ENCODE peak calls at places on chromosomes 13 and 19, in ten cellular contexts. C is cardiac muscle cell; V is K562; J is left ventricle myocardium inferior; P is stomach; Q is CD4-positive, alpha-beta memory T cell; H is CD8-positive, alpha-beta memory T cell; G is aorta; D is right cardiac atrium; S is adipocyte. I is an unnamed sample.

GRCh38 chr13:52455677-52456041 is 381 bp downstream of the CKAP2 start:
- DNase-seq in P (peak; percentile 65), J (peak; percentile 65), H (no peak), V (peak; percentile 68), G (peak; percentile 83), C (peak; percentile 92), D (peak; percentile 73), S (peak; percentile 90), Q (peak; percentile 75), I (peak; percentile 84)

GRCh38 chr13:57996717-57997116 is 365.2 kb downstream of the PCDH17 start:
- DNase-seq in H (no peak), G (no peak), C (no peak), D (no peak), S (no peak), J (no peak), V (no peak), P (no peak), Q (no peak), I (no peak)

GRCh38 chr13:89205856-89206255 is 1534.7 kb downstream of the SLITRK5 start:
- DNase-seq in S (no peak), V (no peak), C (peak; percentile 1), D (no peak), J (no peak), P (no peak), H (no peak), Q (no peak), G (no peak), I (no peak)

GRCh38 chr19:49335071-49335783 is at the start of gene CD37:
- DNase-seq in D (no peak), C (no peak), V (peak; percentile 40), P (peak; percentile 33), J (no peak), Q (peak; percentile 59), H (peak; percentile 55), G (peak; percentile 58), S (no peak), I (peak; percentile 84)

GRCh38 chr19:18069383-18069782 is 17.4 kb downstream of the IL12RB1 start:
- DNase-seq in V (no peak), Q (no peak), J (no peak), D (no peak), C (no peak), S (no peak), P (no peak), H (no peak), G (no peak), I (no peak)

GRCh38 chr19:55405638-55406037 is 1.9 kb downstream of the UBE2S start:
- DNase-seq in J (no peak), P (no peak), Q (no peak), H (no peak), G (no peak), C (no peak), S (no peak), D (no peak), V (no peak), I (no peak)

GRCh38 chr19:3682741-3683404 is 17.4 kb downstream of the PIP5K1C start:
- DNase-seq in Q (no peak), P (no peak), C (no peak), H (no peak), J (no peak), G (peak; percentile 53), V (peak; percentile 72), D (peak; percentile 54), S (no peak), I (no peak)

GRCh38 chr19:6210721-6211600 is 68.8 kb downstream of the MLLT1 start:
- DNase-seq in V (no peak), Q (no peak), H (no peak), G (peak; percentile 44), C (no peak), P (no peak), S (no peak), J (no peak), D (no peak), I (no peak)

GRCh38 chr19:46460981-46461380 is 10.4 kb downstream of the PNMA8A start:
- DNase-seq in H (no peak), C (no peak), D (no peak), J (no peak), S (no peak), V (no peak), G (no peak), Q (no peak), P (no peak), I (no peak)

GRCh38 chr19:12840091-12841079 is 2.1 kb downstream of the MAST1 start:
- DNase-seq in P (peak; percentile 71), J (peak; percentile 25), V (peak; percentile 95), S (peak; percentile 49), H (peak; percentile 18), G (no peak), Q (no peak), D (peak; percentile 52), C (peak; percentile 92), I (no peak)

GRCh38 chr19:55369651-55370304 is 485 bp downstream of the IL11 start:
- DNase-seq in D (no peak), J (no peak), S (peak; percentile 83), G (peak; percentile 47), P (no peak), V (peak; percentile 91), C (peak; percentile 48), H (peak; percentile 31), Q (no peak), I (peak; percentile 40)

GRCh38 chr19:16899566-16900075 is 10.8 kb downstream of the F2RL3 start:
- DNase-seq in S (peak; percentile 51), G (peak; percentile 70), Q (peak; percentile 23), V (peak; percentile 65), D (no peak), P (peak; percentile 46), C (peak; percentile 62), H (no peak), J (no peak), I (no peak)

DNA sequence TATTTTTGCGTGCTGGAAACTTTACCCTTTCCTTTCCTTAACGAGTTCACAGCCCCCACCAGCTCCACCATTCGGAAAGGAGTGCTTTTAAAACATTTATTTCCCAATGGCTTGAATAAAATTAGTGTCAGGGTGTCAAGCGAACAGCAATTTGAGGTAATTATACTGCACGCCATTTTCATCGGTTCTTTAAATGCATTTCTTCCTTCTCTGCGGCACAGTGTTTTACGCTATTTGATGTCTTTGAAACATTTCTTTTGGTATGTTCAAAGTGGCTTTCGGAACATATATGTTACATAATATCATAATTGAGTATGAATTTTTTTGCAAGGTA is 319 bp upstream of the SLITRK1 start:
- DNase-seq in J (no peak), H (no peak), S (no peak), G (no peak), D (no peak), P (no peak), Q (no peak), V (no peak), C (no peak), I (no peak)
- H3K27me3 ChIP-seq in J (peaks cover 86% of the 10 kb centered on the region), H (peaks cover 14% of the 10 kb centered on the region), S (peaks cover 48% of the 10 kb centered on the region), G (no peaks in the 10 kb centered on the region), D (no peaks in the 10 kb centered on the region), P (peaks cover 64% of the 10 kb centered on the region), Q (peaks cover 5% of the 10 kb centered on the region), V (no peaks in the 10 kb centered on the region), C (peaks cover 81% of the 10 kb centered on the region), I (peaks cover 2% of the 10 kb centered on the region)

GRCh38 chr13:71879945-71880344 is 12.9 kb upstream of the DACH1 start:
- DNase-seq in S (no peak), H (no peak), P (no peak), C (no peak), D (no peak), Q (no peak), J (no peak), G (no peak), V (no peak), I (no peak)

GRCh38 chr13:71879129-71879535 is 12.1 kb upstream of the DACH1 start:
- DNase-seq in G (no peak), C (peak; percentile 59), H (no peak), S (peak; percentile 30), J (no peak), D (no peak), V (no peak), P (no peak), Q (no peak), I (no peak)

GRCh38 chr13:71886880-71887279 is 19.9 kb upstream of the DACH1 start:
- DNase-seq in V (no peak), J (no peak), Q (no peak), C (no peak), P (no peak), H (no peak), S (no peak), D (no peak), G (no peak), I (no peak)

GRCh38 chr13:71880753-71881541 is 13.9 kb upstream of the DACH1 start:
- DNase-seq in P (no peak), J (no peak), Q (no peak), H (no peak), D (no peak), C (no peak), S (no peak), G (no peak), V (no peak), I (no peak)

DNA sequence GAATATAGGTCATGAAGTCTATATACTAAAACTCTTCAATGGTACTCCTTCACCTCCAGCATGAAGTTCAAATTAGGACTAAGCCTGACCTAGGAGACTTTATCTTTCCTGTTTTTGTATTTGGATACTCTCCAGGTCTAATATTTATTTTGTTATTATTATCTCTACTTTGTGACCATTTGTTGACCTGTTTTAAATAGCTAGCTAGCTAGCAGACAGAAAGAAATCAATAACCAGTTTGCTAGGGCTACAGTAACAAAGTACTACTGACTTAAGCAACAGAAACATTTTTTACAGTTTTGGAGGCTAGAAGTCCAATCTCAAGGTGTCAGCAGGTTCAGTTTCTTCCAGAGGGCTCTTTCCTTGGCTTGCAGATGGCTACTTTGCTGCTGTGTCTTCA is 15.1 kb upstream of the DACH1 start:
- DNase-seq in J (no peak), H (no peak), D (no peak), P (no peak), V (no peak), C (no peak), S (no peak), Q (no peak), G (no peak), I (no peak)
- H3K4me3 ChIP-seq in J (no peak overlapping the region), H (no peak overlapping the region), D (no peak overlapping the region), P (no peak overlapping the region), V (no peak overlapping the region), C (no peak overlapping the region), S (no peak overlapping the region), Q (no peak overlapping the region), G (no peak overlapping the region), I (no peak overlapping the region)

DNA sequence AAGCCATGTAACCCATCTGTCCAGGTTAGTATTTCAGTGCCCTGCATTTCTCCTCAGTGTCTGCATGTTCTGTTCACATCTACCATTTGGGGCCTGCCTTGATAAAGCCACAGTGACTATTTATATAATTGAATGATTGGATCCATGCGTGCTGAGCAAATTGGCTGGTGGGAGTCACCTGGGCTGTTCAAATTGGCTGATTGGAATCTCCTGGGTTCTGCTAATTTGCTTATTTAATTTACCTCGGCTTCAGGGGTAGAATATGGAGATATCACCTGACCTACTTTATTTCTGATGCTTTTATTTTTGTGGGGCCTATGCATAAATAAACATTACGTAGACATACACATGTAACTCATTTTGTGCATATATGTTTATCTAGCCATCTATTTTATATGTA is 167.7 kb downstream of the ZNF486 start:
- DNase-seq in G (no peak), P (no peak), J (no peak), Q (no peak), S (no peak), V (no peak), C (no peak), H (no peak), D (no peak), I (no peak)
- H3K9me3 ChIP-seq in G (no peaks in the 10 kb centered on the region), P (no peaks in the 10 kb centered on the region), J (peaks cover 5% of the 10 kb centered on the region), Q (no peaks in the 10 kb centered on the region), S (peaks cover 17% of the 10 kb centered on the region), V (no peaks in the 10 kb centered on the region), C (no peaks in the 10 kb centered on the region), H (no peaks in the 10 kb centered on the region), D (no peaks in the 10 kb centered on the region), I (peaks cover 9% of the 10 kb centered on the region)

GRCh38 chr13:71799320-71799719 is 67.7 kb downstream of the DACH1 start:
- DNase-seq in V (no peak), S (no peak), G (no peak), C (no peak), Q (no peak), J (no peak), P (no peak), D (no peak), H (no peak), I (no peak)
- H3K27me3 ChIP-seq in V (no peaks in the 10 kb centered on the region), S (no peaks in the 10 kb centered on the region), G (no peaks in the 10 kb centered on the region), C (no peaks in the 10 kb centered on the region), Q (no peaks in the 10 kb centered on the region), J (no peaks in the 10 kb centered on the region), P (no peaks in the 10 kb centered on the region), D (no peaks in the 10 kb centered on the region), H (no peaks in the 10 kb centered on the region), I (no peaks in the 10 kb centered on the region)